ENCODE peak calls at places on chromosomes 4 and X, in six cellular contexts. R, S, L, G, V and J are unnamed samples.

GRCh38 chr4:1347410-1347864 is 429 bp downstream of the UVSSA start:
- DNase-seq in R (peak; percentile 73), S (no peak), L (peak; percentile 64), G (peak; percentile 58), V (peak; percentile 51), J (peak; percentile 80)

GRCh38 chr4:16437836-16438235 is 211.6 kb upstream of the TAPT1 start:
- DNase-seq in R (no peak), S (no peak), L (no peak), G (no peak), V (no peak), J (no peak)

GRCh38 chr4:89254847-89255246 is 52.8 kb downstream of the GPRIN3 start:
- DNase-seq in R (no peak), S (no peak), L (peak; percentile 33), G (peak; percentile 29), V (no peak), J (peak; percentile 79)

GRCh38 chr4:147580396-147580795 is 36.8 kb upstream of the TMEM184C start:
- DNase-seq in R (no peak), S (no peak), L (no peak), G (no peak), V (no peak), J (no peak)

GRCh38 chr4:3250956-3251690 is 2.2 kb downstream of the MSANTD1 start:
- DNase-seq in R (peak; percentile 44), S (no peak), L (no peak), G (peak; percentile 23), V (no peak), J (no peak)

GRCh38 chr4:117324851-117325491 is 239.6 kb upstream of the TRAM1L1 start:
- DNase-seq in R (no peak), S (no peak), L (no peak), G (peak; percentile 94), V (no peak), J (no peak)

GRCh38 chrX:84197550-84197949 is 9.6 kb upstream of the RPS6KA6 start:
- DNase-seq in R (no peak), S (no peak), L (no peak), G (no peak), V (no peak), J (no peak)

GRCh38 chr4:48332661-48333060 is 8.7 kb upstream of the SLAIN2 start:
- DNase-seq in R (no peak), S (no peak), L (no peak), G (no peak), V (no peak), J (no peak)

GRCh38 chr4:26819026-26819425 is 41.6 kb upstream of the STIM2 start:
- DNase-seq in R (no peak), S (no peak), L (no peak), G (no peak), V (no peak), J (no peak)

GRCh38 chr4:7815562-7815961 is 124.1 kb downstream of the AFAP1 start:
- DNase-seq in R (no peak), S (no peak), L (no peak), G (peak; percentile 14), V (no peak), J (no peak)

GRCh38 chr4:101711590-101712255 is 78.8 kb upstream of the BANK1 start:
- DNase-seq in R (no peak), S (no peak), L (no peak), G (no peak), V (no peak), J (no peak)

GRCh38 chrX:118189628-118190027 is 73.0 kb upstream of the KLHL13 start:
- DNase-seq in R (no peak), S (no peak), L (no peak), G (no peak), V (no peak), J (no peak)

GRCh38 chr4:160180206-160180605 is 1077.3 kb downstream of the RAPGEF2 start:
- DNase-seq in R (peak; percentile 51), S (no peak), L (no peak), G (peak; percentile 65), V (no peak), J (no peak)

GRCh38 chrX:97089116-97089515 is 205.4 kb downstream of the RPA4 start:
- DNase-seq in R (no peak), S (no peak), L (no peak), G (no peak), V (no peak), J (no peak)

GRCh38 chrX:50877310-50877709 is 33.2 kb upstream of the BMP15 start:
- DNase-seq in R (peak; percentile 60), S (no peak), L (no peak), G (no peak), V (no peak), J (no peak)

GRCh38 chrX:135974279-135974856 is 580 bp upstream of the MMGT1 start:
- DNase-seq in R (peak; percentile 57), S (peak; percentile 43), L (peak; percentile 69), G (no peak), V (peak; percentile 24), J (peak; percentile 85)

GRCh38 chr4:42906906-42907774 is 14.6 kb downstream of the GRXCR1 start:
- DNase-seq in R (peak; percentile 57), S (no peak), L (no peak), G (peak; percentile 37), V (no peak), J (no peak)

GRCh38 chrX:50704987-50705386 is 109.0 kb downstream of the SHROOM4 start:
- DNase-seq in R (no peak), S (no peak), L (no peak), G (peak; percentile 24), V (no peak), J (no peak)

GRCh38 chr4:115972967-115973366 is 859.5 kb upstream of the NDST4 start:
- DNase-seq in R (no peak), S (no peak), L (no peak), G (no peak), V (no peak), J (no peak)

GRCh38 chrX:94058728-94059382 is 384.8 kb downstream of the FAM133A start:
- DNase-seq in R (peak; percentile 1), S (no peak), L (no peak), G (no peak), V (no peak), J (no peak)

GRCh38 chr4:168514249-168514852 is 17.5 kb downstream of the PALLD start:
- DNase-seq in R (no peak), S (no peak), L (no peak), G (peak; percentile 34), V (no peak), J (no peak)

GRCh38 chr4:184762100-184762499 is 28.2 kb upstream of the CENPU start:
- DNase-seq in R (no peak), S (no peak), L (peak; percentile 20), G (no peak), V (no peak), J (peak; percentile 69)

GRCh38 chr4:147924604-147925412 is 192.9 kb downstream of the ARHGAP10 start:
- DNase-seq in R (peak; percentile 2), S (no peak), L (peak; percentile 6), G (no peak), V (no peak), J (no peak)

GRCh38 chrX:32687379-32687778 is 524.0 kb downstream of the DMD start:
- DNase-seq in R (no peak), S (no peak), L (no peak), G (no peak), V (no peak), J (no peak)

GRCh38 chr4:77120888-77121508 is 36.0 kb upstream of the CCNG2 start:
- DNase-seq in R (no peak), S (no peak), L (no peak), G (no peak), V (no peak), J (no peak)

GRCh38 chr4:74437866-74438265 is 7.1 kb upstream of the AREG start:
- DNase-seq in R (no peak), S (no peak), L (no peak), G (no peak), V (no peak), J (no peak)

GRCh38 chr4:87555751-87556619 is 26.8 kb upstream of the SPARCL1 start:
- DNase-seq in R (peak; percentile 81), S (no peak), L (no peak), G (peak; percentile 70), V (peak; percentile 56), J (no peak)

GRCh38 chr4:40608628-40609027 is 21.0 kb downstream of the RBM47 start:
- DNase-seq in R (no peak), S (no peak), L (no peak), G (no peak), V (no peak), J (no peak)